ENCODE peak calls at places on chromosomes 5 and 9, in four cellular contexts. Z is astrocyte of the spinal cord, T is GM23338, H is AG09309. C is an unnamed sample.

GRCh38 chr9:119302988-119303698 is 66.1 kb downstream of the BRINP1 start:
- DNase-seq in Z (no peak), T (no peak), H (no peak), C (no peak)

GRCh38 chr9:88739373-88739772 is 204.4 kb downstream of the NXNL2 start:
- DNase-seq in Z (no peak), T (no peak), H (no peak), C (no peak)

GRCh38 chr5:158644301-158644700 is 455.4 kb downstream of the EBF1 start:
- DNase-seq in Z (no peak), T (no peak), H (no peak), C (no peak)

GRCh38 chr5:168126606-168127005 is 164.8 kb upstream of the WWC1 start:
- DNase-seq in Z (no peak), T (no peak), H (no peak), C (no peak)

GRCh38 chr5:142808778-142809606 is 38.8 kb downstream of the ARHGAP26 start:
- DNase-seq in Z (no peak), T (no peak), H (no peak), C (no peak)

GRCh38 chr5:2381070-2381469 is 370.4 kb downstream of the IRX2 start:
- DNase-seq in Z (no peak), T (no peak), H (no peak), C (no peak)

GRCh38 chr9:86549920-86550319 is 195.7 kb upstream of the TUT7 start:
- DNase-seq in Z (no peak), T (no peak), H (peak; percentile 81), C (no peak)

GRCh38 chr9:119697996-119698395 is 328.8 kb upstream of the BRINP1 start:
- DNase-seq in Z (no peak), T (no peak), H (no peak), C (no peak)

GRCh38 chr9:130756460-130757152 is 63.0 kb downstream of the EXOSC2 start:
- DNase-seq in Z (no peak), T (peak; percentile 27), H (no peak), C (no peak)

GRCh38 chr9:127036437-127036836 is 86.0 kb downstream of the ANGPTL2 start:
- DNase-seq in Z (no peak), T (no peak), H (no peak), C (no peak)

GRCh38 chr5:171810217-171810616 is 24.6 kb downstream of the SMIM23 start:
- DNase-seq in Z (no peak), T (no peak), H (no peak), C (no peak)

GRCh38 chr5:143405063-143405746 is 1.7 kb upstream of the NR3C1 start:
- DNase-seq in Z (peak; percentile 89), T (peak; percentile 86), H (no peak), C (peak; percentile 70)

GRCh38 chr5:165209101-165209727 is 1703.8 kb downstream of the MAT2B start:
- DNase-seq in Z (peak; percentile 30), T (peak; percentile 63), H (no peak), C (peak; percentile 32)

GRCh38 chr9:5626727-5627634 is 1.9 kb upstream of the RIC1 start:
- DNase-seq in Z (peak; percentile 83), T (no peak), H (peak; percentile 60), C (peak; percentile 64)

GRCh38 chr9:118896356-118897000 is 472.8 kb downstream of the BRINP1 start:
- DNase-seq in Z (no peak), T (no peak), H (no peak), C (no peak)

GRCh38 chr9:75979362-75979761 is 88.9 kb downstream of the PCSK5 start:
- DNase-seq in Z (no peak), T (peak; percentile 77), H (no peak), C (peak; percentile 12)

GRCh38 chr5:175712313-175712680 is 54.4 kb downstream of the HRH2 start:
- DNase-seq in Z (no peak), T (no peak), H (no peak), C (no peak)

GRCh38 chr9:129823163-129823933 is 588 bp downstream of the TOR1A start:
- DNase-seq in Z (peak; percentile 18), T (peak; percentile 62), H (no peak), C (peak; percentile 37)

GRCh38 chr5:81972496-81972791 is 621 bp downstream of the ATG10 start:
- DNase-seq in Z (no peak), T (no peak), H (no peak), C (no peak)

GRCh38 chr9:128317629-128318028 is 4.6 kb downstream of the TRUB2 start:
- DNase-seq in Z (no peak), T (no peak), H (no peak), C (no peak)

GRCh38 chr9:137679249-137679648 is 60.4 kb downstream of the EHMT1 start:
- DNase-seq in Z (no peak), T (peak; percentile 93), H (no peak), C (no peak)

GRCh38 chr9:114590328-114590727 is 2.8 kb downstream of the ATP6V1G1 start:
- DNase-seq in Z (no peak), T (no peak), H (no peak), C (no peak)

GRCh38 chr9:114594136-114594535 is 6.6 kb downstream of the ATP6V1G1 start:
- DNase-seq in Z (no peak), T (no peak), H (no peak), C (no peak)

GRCh38 chr9:114591206-114591853 is 3.8 kb downstream of the ATP6V1G1 start:
- DNase-seq in Z (no peak), T (no peak), H (no peak), C (peak; percentile 70)

GRCh38 chr9:114588671-114589526 is 1.3 kb downstream of the ATP6V1G1 start:
- DNase-seq in Z (peak; percentile 47), T (peak; percentile 32), H (no peak), C (peak; percentile 58)

GRCh38 chr9:114592356-114592755 is 4.8 kb downstream of the ATP6V1G1 start:
- DNase-seq in Z (peak; percentile 60), T (peak; percentile 54), H (no peak), C (no peak)
- TF ChIP-seq CTCF in Z (peak; percentile 41), T (peak; percentile 14), H (peak; percentile 25), C (peak; percentile 35)

DNA sequence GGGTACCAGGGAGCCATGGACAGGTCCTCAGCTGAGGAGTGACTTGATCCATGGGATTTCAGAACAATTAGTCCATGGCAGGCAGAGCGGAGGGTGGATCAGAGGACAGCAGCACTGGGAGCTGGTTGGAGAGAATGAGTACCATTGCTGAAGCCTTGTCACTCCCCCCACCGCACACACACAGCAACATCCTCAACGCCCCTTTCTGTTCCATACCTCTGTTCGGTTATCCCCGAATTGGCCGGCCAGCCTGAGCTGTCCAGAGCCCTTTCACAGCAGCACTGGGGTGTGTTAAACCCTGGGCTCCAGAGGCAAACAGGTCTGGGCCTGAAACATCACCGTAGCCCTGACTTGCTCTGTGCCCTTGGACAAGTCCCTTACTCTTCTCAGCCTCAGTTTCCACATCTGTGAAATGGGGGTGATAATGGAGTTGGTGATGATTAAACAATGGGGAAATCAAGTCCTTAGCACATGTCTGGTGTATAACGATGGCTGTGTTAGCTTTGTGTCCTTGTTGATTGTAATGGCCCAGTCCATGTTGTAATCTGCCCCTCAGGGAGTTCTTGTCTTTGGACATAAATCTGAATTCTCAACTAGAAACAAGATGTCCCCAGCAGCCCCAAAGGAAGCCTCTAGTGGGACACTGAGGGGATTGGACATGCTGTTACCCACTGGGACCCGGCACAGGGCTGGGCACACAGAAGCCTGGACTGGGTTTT is 16.9 kb downstream of the GSN start:
- DNase-seq in Z (no peak), T (no peak), H (no peak), C (no peak)
- H3K4me3 ChIP-seq in Z (no peak overlapping the region), T (no peak overlapping the region), H (no peak overlapping the region), C (no peak overlapping the region)

GRCh38 chr5:33487256-33487655 is 46.5 kb downstream of the TARS1 start:
- DNase-seq in Z (no peak), T (no peak), H (no peak), C (peak; percentile 52)

GRCh38 chr5:33489481-33490067 is 48.8 kb downstream of the TARS1 start:
- DNase-seq in Z (no peak), T (no peak), H (no peak), C (no peak)

GRCh38 chr5:33491941-33492340 is 51.2 kb downstream of the TARS1 start:
- DNase-seq in Z (peak; percentile 12), T (no peak), H (no peak), C (peak; percentile 31)

GRCh38 chr5:33488558-33489355 is 48.0 kb downstream of the TARS1 start:
- DNase-seq in Z (no peak), T (no peak), H (no peak), C (no peak)

DNA sequence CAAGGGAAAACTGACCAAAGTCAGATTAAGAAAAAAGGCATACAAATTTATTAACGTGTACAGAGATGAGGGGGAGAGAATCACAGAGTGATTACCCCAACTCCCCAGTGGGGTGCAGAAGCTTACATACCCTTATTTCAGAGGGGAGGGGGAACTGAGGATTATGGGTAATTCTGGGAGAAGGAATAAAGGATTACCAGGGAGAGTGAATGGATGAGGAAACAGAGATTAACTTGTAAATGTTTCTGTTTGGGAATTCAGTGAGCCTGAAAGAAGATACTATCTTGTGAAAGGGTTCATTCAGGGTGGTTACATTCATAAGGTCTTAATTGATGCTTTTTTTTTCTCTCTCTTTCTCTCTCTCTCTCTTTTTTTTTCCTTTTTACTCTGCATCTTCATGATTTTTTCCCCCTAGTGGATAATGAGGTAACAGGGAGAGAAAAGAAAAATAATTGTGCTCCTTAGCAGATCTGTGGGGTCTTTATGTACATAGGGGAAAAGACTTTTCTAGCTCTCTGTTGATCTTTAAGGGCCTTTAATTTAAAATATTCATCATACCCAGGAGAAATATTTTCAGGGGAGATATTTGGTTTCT is 49.4 kb downstream of the TARS1 start:
- DNase-seq in Z (no peak), T (no peak), H (no peak), C (no peak)
- TF ChIP-seq CTCF in Z (no peak), T (no peak), H (no peak), C (peak; percentile 15)

DNA sequence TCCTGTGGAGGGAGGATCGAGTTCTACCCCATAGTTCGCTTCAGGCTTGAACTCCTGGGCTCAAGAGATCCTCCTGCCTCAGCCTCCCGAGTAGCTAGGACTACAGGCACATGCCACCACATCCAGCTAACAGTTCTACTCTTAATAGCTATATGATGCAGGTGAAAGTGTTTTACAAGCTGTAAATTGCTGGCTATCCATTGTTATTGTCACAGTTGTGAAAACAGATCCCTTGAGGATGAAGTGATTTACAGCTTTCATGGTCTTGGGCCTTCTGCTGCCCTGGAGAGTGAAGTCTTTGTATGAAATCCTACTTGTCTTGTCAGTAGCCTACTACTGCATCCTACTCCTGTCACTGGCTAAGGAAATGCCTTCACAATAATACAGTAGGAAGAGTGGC is 48.0 kb downstream of the GRAMD2B start:
- DNase-seq in Z (no peak), T (no peak), H (no peak), C (no peak)
- H3K4me3 ChIP-seq in Z (no peak overlapping the region), T (no peak overlapping the region), H (no peak overlapping the region), C (no peak overlapping the region)

DNA sequence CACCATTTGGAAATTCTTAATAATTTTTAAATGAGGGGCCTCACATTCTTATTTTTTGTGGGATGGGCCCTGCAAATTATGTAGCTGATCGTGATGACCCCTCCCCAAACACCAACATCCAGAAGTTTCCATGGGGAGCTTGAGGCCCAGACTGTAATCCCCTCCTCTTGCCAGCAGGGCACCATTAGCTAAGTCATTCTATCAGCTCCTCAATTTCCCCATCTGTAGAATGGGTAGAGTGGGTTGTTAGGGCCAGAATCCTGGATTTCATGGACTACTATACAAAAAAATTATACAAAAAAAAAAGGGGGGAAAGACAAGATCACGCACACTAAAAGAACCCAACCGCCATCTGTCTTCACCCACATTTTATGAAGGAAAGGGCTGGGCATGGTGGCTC is 38.4 kb downstream of the SHB start:
- DNase-seq in Z (no peak), T (no peak), H (no peak), C (no peak)
- TF ChIP-seq CTCF in Z (no peak), T (no peak), H (no peak), C (peak; percentile 14)

C was measured in fibroblast of villous mesenchyme.